ENCODE peak calls at places on chromosomes 6 and 20, in six cellular contexts. D, P, C, Q, J and E are unnamed samples.

GRCh38 chr6:2748183-2748582 is 2.5 kb downstream of the MYLK4 start:
- DNase-seq in C (no peak), D (no peak), J (no peak), Q (no peak), P (no peak), E (no peak)

GRCh38 chr6:125197795-125198269 is 44.3 kb downstream of the TPD52L1 start:
- DNase-seq in Q (peak; percentile 63), D (peak; percentile 55), J (peak; percentile 68), C (peak; percentile 54), P (peak; percentile 83), E (peak; percentile 56)

GRCh38 chr20:23096986-23097520 is 10.9 kb upstream of the CD93 start:
- DNase-seq in P (no peak), Q (no peak), C (no peak), D (no peak), J (no peak), E (no peak)

GRCh38 chr6:163387317-163387716 is 27.2 kb upstream of the QKI start:
- DNase-seq in C (no peak), P (no peak), Q (no peak), J (no peak), D (no peak), E (no peak)

GRCh38 chr20:64116541-64117423 is 9.4 kb upstream of the NPBWR2 start:
- DNase-seq in P (peak; percentile 31), J (peak; percentile 51), D (no peak), C (no peak), Q (no peak), E (peak; percentile 34)

GRCh38 chr20:42118409-42119125 is 500.4 kb upstream of the CHD6 start:
- DNase-seq in J (no peak), C (no peak), P (no peak), Q (no peak), D (no peak), E (peak; percentile 75)

GRCh38 chr20:53967527-53967926 is 102.9 kb downstream of the BCAS1 start:
- DNase-seq in P (no peak), Q (no peak), C (no peak), D (no peak), J (no peak), E (no peak)

GRCh38 chr6:111552241-111552744 is 53.4 kb downstream of the TRAF3IP2 start:
- DNase-seq in Q (peak; percentile 61), P (peak; percentile 56), C (peak; percentile 34), J (peak; percentile 69), D (peak; percentile 96), E (peak; percentile 77)

GRCh38 chr6:90905351-90905750 is 318.5 kb upstream of the MAP3K7 start:
- DNase-seq in Q (no peak), P (no peak), C (no peak), D (no peak), J (no peak), E (no peak)

GRCh38 chr20:50276119-50277063 is 85.8 kb downstream of the CEBPB start:
- DNase-seq in Q (no peak), J (no peak), D (no peak), C (no peak), P (no peak), E (no peak)

GRCh38 chr6:128899651-128900050 is 16.7 kb downstream of the LAMA2 start:
- DNase-seq in P (no peak), Q (no peak), C (no peak), D (peak; percentile 56), J (no peak), E (no peak)

GRCh38 chr6:86730216-86730615 is 207.1 kb upstream of the HTR1E start:
- DNase-seq in D (no peak), J (no peak), Q (no peak), P (no peak), C (no peak), E (no peak)

GRCh38 chr6:79670789-79671188 is 39.7 kb downstream of the SH3BGRL2 start:
- DNase-seq in Q (no peak), D (no peak), P (no peak), J (no peak), C (no peak), E (no peak)

GRCh38 chr6:118968416-118968815 is 33.5 kb upstream of the MCM9 start:
- DNase-seq in J (no peak), Q (no peak), D (peak; percentile 61), P (no peak), C (no peak), E (no peak)

GRCh38 chr20:45032276-45032675 is 66.0 kb downstream of the STK4 start:
- DNase-seq in Q (no peak), P (no peak), C (no peak), J (no peak), D (no peak), E (no peak)

GRCh38 chr20:49426873-49427272 is 55.6 kb downstream of the KCNB1 start:
- DNase-seq in Q (no peak), P (no peak), C (no peak), D (peak; percentile 4), J (no peak), E (no peak)

GRCh38 chr6:180295-180694 is 112.0 kb upstream of the DUSP22 start:
- DNase-seq in C (no peak), Q (no peak), J (no peak), P (no peak), D (no peak), E (no peak)

GRCh38 chr6:168041928-168042327 is 37.1 kb downstream of the FRMD1 start:
- DNase-seq in J (peak; percentile 59), P (no peak), Q (no peak), D (no peak), C (no peak), E (no peak)

GRCh38 chr6:132520953-132521352 is 8.0 kb upstream of the STX7 start:
- DNase-seq in D (peak; percentile 68), C (no peak), J (no peak), Q (no peak), P (no peak), E (no peak)

GRCh38 chr6:20401403-20402180 is at the start of gene E2F3:
- DNase-seq in D (peak; percentile 100), Q (peak; percentile 99), J (peak; percentile 99), C (peak; percentile 100), P (peak; percentile 100), E (peak; percentile 100)

GRCh38 chr6:20403080-20403765 is 1.5 kb downstream of the E2F3 start:
- DNase-seq in Q (peak; percentile 90), D (peak; percentile 69), P (peak; percentile 94), C (peak; percentile 70), J (peak; percentile 97), E (peak; percentile 95)

GRCh38 chr6:20403766-20404640 is 2.3 kb downstream of the E2F3 start:
- DNase-seq in D (peak; percentile 44), C (no peak), Q (no peak), P (peak; percentile 68), J (no peak), E (peak; percentile 85)

GRCh38 chr6:20402181-20403079 is 751 bp downstream of the E2F3 start:
- DNase-seq in Q (peak; percentile 37), C (no peak), D (peak; percentile 21), P (peak; percentile 74), J (peak; percentile 80), E (peak; percentile 73)

DNA sequence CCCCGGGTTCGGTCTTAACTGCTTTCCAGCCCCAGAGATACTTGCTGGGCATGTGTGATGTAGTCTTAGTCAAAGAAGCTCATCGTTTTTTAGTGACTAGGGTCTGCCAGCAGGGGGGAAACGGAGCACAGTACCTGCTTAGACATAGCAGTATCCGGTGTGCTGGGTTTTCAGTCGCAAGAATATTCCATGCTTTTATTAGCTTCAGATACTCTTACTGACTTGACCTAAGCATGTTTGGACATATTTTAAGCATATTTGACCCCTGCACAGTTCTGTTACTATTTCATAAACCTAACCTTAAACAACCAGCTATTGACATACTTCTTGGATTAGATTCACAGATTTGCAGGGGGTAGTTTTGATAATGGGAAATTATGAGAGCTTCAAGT is 3.0 kb downstream of the E2F3 start:
- DNase-seq in C (no peak), Q (no peak), P (peak; percentile 83), J (no peak), D (peak; percentile 74), E (peak; percentile 88)
- TF ChIP-seq CTCF in C (peak; percentile 31), Q (peak; percentile 47), P (peak; percentile 58), J (peak; percentile 41), D (peak; percentile 54), E (peak; percentile 76)

GRCh38 chr6:41367061-41367460 is 31.7 kb downstream of the NCR2 start:
- DNase-seq in D (no peak), P (no peak), J (no peak), C (no peak), Q (no peak), E (no peak)

GRCh38 chr6:41370488-41371111 is 35.2 kb downstream of the NCR2 start:
- DNase-seq in D (no peak), Q (no peak), C (no peak), J (no peak), P (no peak), E (no peak)

GRCh38 chr6:41371461-41371991 is 36.1 kb downstream of the NCR2 start:
- DNase-seq in J (peak; percentile 73), D (peak; percentile 40), P (no peak), C (no peak), Q (peak; percentile 39), E (peak; percentile 88)

GRCh38 chr6:41367700-41368099 is 32.3 kb downstream of the NCR2 start:
- DNase-seq in Q (peak; percentile 28), J (no peak), P (no peak), C (no peak), D (peak; percentile 51), E (peak; percentile 93)

GRCh38 chr6:41366150-41366549 is 30.7 kb downstream of the NCR2 start:
- DNase-seq in C (no peak), P (no peak), J (no peak), Q (no peak), D (no peak), E (no peak)
- H3K4me3 ChIP-seq in C (no peak overlapping the region), P (no peak overlapping the region), J (no peak overlapping the region), Q (no peak overlapping the region), D (no peak overlapping the region), E (no peak overlapping the region)

GRCh38 chr20:43331911-43332310 is 125.8 kb upstream of the SRSF6 start:
- DNase-seq in P (no peak), C (no peak), Q (peak; percentile 64), J (no peak), D (no peak), E (no peak)
- H3K36me3 ChIP-seq in P (no peaks in the 10 kb centered on the region), C (no peaks in the 10 kb centered on the region), Q (no peaks in the 10 kb centered on the region), J (no peaks in the 10 kb centered on the region), D (no peaks in the 10 kb centered on the region), E (no peaks in the 10 kb centered on the region)

GRCh38 chr6:151004415-151005024 is 139.0 kb downstream of the MTHFD1L start:
- DNase-seq in D (peak; percentile 95), J (no peak), C (no peak), Q (no peak), P (no peak), E (no peak)

GRCh38 chr6:151005896-151006632 is 140.6 kb downstream of the MTHFD1L start:
- DNase-seq in J (no peak), D (no peak), P (no peak), C (no peak), Q (no peak), E (no peak)

GRCh38 chr6:151007069-151007468 is 141.6 kb downstream of the MTHFD1L start:
- DNase-seq in J (no peak), P (no peak), C (no peak), Q (no peak), D (no peak), E (no peak)

GRCh38 chr6:151002562-151002961 is 137.1 kb downstream of the MTHFD1L start:
- DNase-seq in J (no peak), P (no peak), C (no peak), Q (no peak), D (peak; percentile 87), E (no peak)

DNA sequence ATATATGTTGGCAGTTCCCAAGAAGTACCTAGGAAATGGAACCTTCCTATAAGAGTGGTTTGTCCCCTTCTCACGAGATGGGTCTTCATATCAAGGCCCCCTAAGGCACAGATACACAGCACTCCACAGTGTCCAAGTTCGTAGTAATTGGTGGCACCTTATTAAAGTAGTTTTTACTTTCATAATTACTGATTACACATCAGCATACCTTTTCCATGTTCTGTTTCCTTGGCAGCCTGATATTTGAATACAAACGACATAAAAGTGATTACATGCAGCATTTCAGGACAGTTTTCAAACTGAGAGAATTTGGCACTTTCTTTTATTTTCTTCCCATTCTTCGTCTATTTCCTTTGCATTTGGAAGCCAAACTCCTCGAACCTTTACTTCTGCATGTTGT is 139.6 kb downstream of the MTHFD1L start:
- DNase-seq in D (no peak), J (no peak), P (no peak), C (no peak), Q (no peak), E (no peak)
- TF ChIP-seq CTCF in D (no peak), J (no peak), P (no peak), C (no peak), Q (no peak), E (no peak)